ENCODE peak calls at places on chromosomes 13 and 19, in nine cellular contexts. I is naive thymus-derived CD8-positive, alpha-beta T cell; B is CMK; C is upper lobe of left lung; E is NCI-H1694 treated with DMSO at 0.1 percent for 48 hours; Q is body of pancreas; U is HEK293T; W is H54; K is AG04450. Z is an unnamed sample.

GRCh38 chr13:35690546-35690945 is 214.1 kb upstream of the MAB21L1 start:
- DNase-seq in I (no peak), B (no peak), C (no peak), E (no peak), Q (no peak), U (no peak), W (no peak), K (no peak), Z (no peak)

GRCh38 chr13:51819544-51819943 is 15.6 kb upstream of the DHRS12 start:
- DNase-seq in I (no peak), B (no peak), C (no peak), E (no peak), Q (no peak), U (no peak), W (no peak), K (no peak), Z (no peak)

GRCh38 chr13:91169641-91170040 is 177.8 kb upstream of the MIR17HG start:
- DNase-seq in I (no peak), B (no peak), C (no peak), E (no peak), Q (no peak), U (no peak), W (no peak), K (no peak), Z (no peak)

GRCh38 chr19:3801412-3802096 is 15.4 kb upstream of the MATK start:
- DNase-seq in I (peak; percentile 46), B (no peak), C (peak; percentile 44), E (peak; percentile 8), Q (no peak), U (no peak), W (no peak), K (no peak), Z (peak; percentile 43)

GRCh38 chr13:43564941-43565340 is 221.8 kb downstream of the ENOX1 start:
- DNase-seq in I (no peak), B (no peak), C (no peak), E (no peak), Q (no peak), U (no peak), W (no peak), K (no peak), Z (no peak)

GRCh38 chr13:84393981-84394625 is 511.8 kb upstream of the SLITRK1 start:
- DNase-seq in I (no peak), B (no peak), C (no peak), E (no peak), Q (no peak), U (no peak), W (no peak), K (no peak), Z (no peak)

GRCh38 chr19:47274891-47275865 is 493 bp downstream of the INAFM1 start:
- DNase-seq in I (no peak), B (no peak), C (no peak), E (no peak), Q (peak; percentile 43), U (no peak), W (no peak), K (no peak), Z (no peak)

GRCh38 chr19:19203012-19203856 is at the start of gene NR2C2AP:
- DNase-seq in I (peak; percentile 86), B (peak; percentile 67), C (peak; percentile 91), E (peak; percentile 92), Q (peak; percentile 94), U (peak; percentile 96), W (peak; percentile 97), K (peak; percentile 68), Z (peak; percentile 87)

GRCh38 chr19:45464274-45464673 is 3.5 kb upstream of the FOSB start:
- DNase-seq in I (no peak), B (no peak), C (no peak), E (no peak), Q (no peak), U (no peak), W (no peak), K (no peak), Z (no peak)

GRCh38 chr19:46906221-46906620 is 45.4 kb downstream of the ARHGAP35 start:
- DNase-seq in I (no peak), B (no peak), C (no peak), E (no peak), Q (no peak), U (no peak), W (no peak), K (no peak), Z (no peak)

GRCh38 chr13:40109324-40109958 is 454.0 kb downstream of the COG6 start:
- DNase-seq in I (no peak), B (no peak), C (no peak), E (no peak), Q (no peak), U (no peak), W (peak; percentile 32), K (peak; percentile 70), Z (no peak)

GRCh38 chr19:47723573-47723923 is 10.3 kb downstream of the EHD2 start:
- DNase-seq in I (no peak), B (no peak), C (peak; percentile 92), E (peak; percentile 13), Q (peak; percentile 71), U (no peak), W (no peak), K (no peak), Z (no peak)

GRCh38 chr19:17420267-17420924 is 549 bp downstream of the MVB12A start:
- DNase-seq in I (no peak), B (no peak), C (peak; percentile 44), E (no peak), Q (peak; percentile 31), U (no peak), W (no peak), K (no peak), Z (no peak)

GRCh38 chr19:17739121-17739875 is 12.0 kb upstream of the FCHO1 start:
- DNase-seq in I (peak; percentile 47), B (no peak), C (no peak), E (peak; percentile 17), Q (no peak), U (no peak), W (no peak), K (no peak), Z (peak; percentile 66)

GRCh38 chr19:35901055-35901644 is 810 bp upstream of the NFKBID start:
- DNase-seq in I (no peak), B (no peak), C (no peak), E (no peak), Q (no peak), U (no peak), W (peak; percentile 69), K (no peak), Z (no peak)

GRCh38 chr13:40114305-40114896 is 458.9 kb downstream of the COG6 start:
- DNase-seq in I (no peak), B (no peak), C (no peak), E (no peak), Q (no peak), U (no peak), W (no peak), K (no peak), Z (no peak)

GRCh38 chr19:35436477-35437141 is 11.4 kb upstream of the FFAR2 start:
- DNase-seq in I (no peak), B (no peak), C (peak; percentile 48), E (peak; percentile 33), Q (no peak), U (no peak), W (peak; percentile 38), K (no peak), Z (no peak)

GRCh38 chr13:109151696-109152095 is 522.3 kb downstream of the MYO16 start:
- DNase-seq in I (no peak), B (no peak), C (no peak), E (no peak), Q (no peak), U (no peak), W (no peak), K (no peak), Z (no peak)

GRCh38 chr19:31354919-31355318 is 5.7 kb upstream of the TSHZ3 start:
- DNase-seq in I (no peak), B (no peak), C (no peak), E (no peak), Q (no peak), U (no peak), W (no peak), K (no peak), Z (no peak)

GRCh38 chr13:28411859-28412353 is 83.0 kb downstream of the FLT1 start:
- DNase-seq in I (no peak), B (no peak), C (no peak), E (no peak), Q (no peak), U (peak; percentile 16), W (no peak), K (no peak), Z (no peak)

GRCh38 chr13:44394649-44395048 is 21.0 kb downstream of the SERP2 start:
- DNase-seq in I (no peak), B (no peak), C (no peak), E (no peak), Q (no peak), U (no peak), W (no peak), K (no peak), Z (no peak)

Z was measured in stimulated activated naive B cell treated with anti-CD40 and anti-IgM and Interleukin-4, amounts not matched to agents 10 μg/mL and 1 μg/mL and 100 μg/mL, for 72 hours.